ENCODE peak calls at places on chromosomes 13 and 19, in four cellular contexts. B, V, X and P are unnamed samples.

GRCh38 chr19:41588497-41589209 is 12.7 kb downstream of the CEACAM21 start:
- DNase-seq in B (peak; percentile 55), V (no peak), X (no peak), P (no peak)

GRCh38 chr13:37747071-37747612 is 122.4 kb downstream of the TRPC4 start:
- DNase-seq in B (peak; percentile 86), V (peak; percentile 25), X (no peak), P (no peak)

GRCh38 chr19:49430172-49430677 is 5.0 kb downstream of the GFY start:
- DNase-seq in B (no peak), V (no peak), X (no peak), P (no peak)

GRCh38 chr19:5621945-5622464 is 571 bp downstream of the SAFB2 start:
- DNase-seq in B (no peak), V (no peak), X (no peak), P (peak; percentile 77)

GRCh38 chr13:47256618-47257017 is 359.8 kb upstream of the HTR2A start:
- DNase-seq in B (peak; percentile 90), V (peak; percentile 9), X (no peak), P (no peak)

GRCh38 chr13:23447927-23448326 is 14.4 kb upstream of the SACS start:
- DNase-seq in B (peak; percentile 81), V (no peak), X (no peak), P (no peak)

GRCh38 chr19:58356236-58356970 is 3.1 kb upstream of the A1BG start:
- DNase-seq in B (peak; percentile 49), V (peak; percentile 50), X (no peak), P (no peak)

GRCh38 chr19:48393559-48394330 is at the start of gene GRIN2D:
- DNase-seq in B (peak; percentile 42), V (peak; percentile 51), X (no peak), P (no peak)

GRCh38 chr13:99450416-99450815 is 50.9 kb upstream of the TM9SF2 start:
- DNase-seq in B (no peak), V (no peak), X (no peak), P (no peak)

GRCh38 chr13:70249332-70250064 is 141.2 kb upstream of the KLHL1 start:
- DNase-seq in B (peak; percentile 50), V (no peak), X (no peak), P (no peak)

GRCh38 chr19:11279505-11280236 is 16.3 kb upstream of the TSPAN16 start:
- DNase-seq in B (peak; percentile 45), V (no peak), X (no peak), P (no peak)

GRCh38 chr19:5078666-5079409 is 109.9 kb downstream of the KDM4B start:
- DNase-seq in B (no peak), V (no peak), X (no peak), P (no peak)

GRCh38 chr13:110209950-110210603 is 96.9 kb downstream of the COL4A1 start:
- DNase-seq in B (no peak), V (no peak), X (no peak), P (no peak)

GRCh38 chr13:109779876-109780516 is 6.4 kb downstream of the IRS2 start:
- DNase-seq in B (no peak), V (no peak), X (no peak), P (no peak)

GRCh38 chr13:113513761-113514160 is 23.2 kb upstream of the DCUN1D2 start:
- DNase-seq in B (no peak), V (no peak), X (no peak), P (no peak)

GRCh38 chr19:3383121-3383722 is 16.8 kb downstream of the NFIC start:
- DNase-seq in B (no peak), V (no peak), X (no peak), P (no peak)

GRCh38 chr13:97855570-97855970 is 97.9 kb upstream of the IPO5 start:
- DNase-seq in B (peak; percentile 86), V (peak; percentile 55), X (no peak), P (no peak)

GRCh38 chr13:102195566-102196462 is 206.0 kb downstream of the FGF14 start:
- DNase-seq in B (peak; percentile 4), V (no peak), X (no peak), P (no peak)

GRCh38 chr19:30076751-30077670 is 135.0 kb downstream of the URI1 start:
- DNase-seq in B (no peak), V (no peak), X (no peak), P (peak; percentile 73)

GRCh38 chr19:18438331-18439024 is 545 bp upstream of the ISYNA1 start:
- DNase-seq in B (peak; percentile 81), V (peak; percentile 46), X (no peak), P (peak; percentile 85)

GRCh38 chr13:110506859-110507566 is 54.5 kb downstream of the RAB20 start:
- DNase-seq in B (peak; percentile 70), V (peak; percentile 59), X (no peak), P (no peak)

GRCh38 chr19:1283207-1283916 is 2.3 kb upstream of the EFNA2 start:
- DNase-seq in B (no peak), V (no peak), X (no peak), P (no peak)